ENCODE peak calls at places on chromosomes 4 and X, in eight cellular contexts. I is activated CD8-positive, alpha-beta T cell treated with anti-CD3 and anti-CD28 coated beads, Interleukin-2, amount 10 ng/mL, durations not matched to agents 7 days and 5 days; N is upper lobe of right lung; B is aorta; W is Panc1; H is gastroesophageal sphincter; X is heart left ventricle; O is Right ventricle myocardium inferior. T is an unnamed sample.

GRCh38 chr4:101126044-101126443 is 221.3 kb downstream of the PPP3CA start:
- ATAC-seq in I (no peak), N (no peak), B (no peak), W (no peak), H (no peak), X (no peak), O (no peak), T (no peak)

GRCh38 chr4:153513596-153513995 is 47.4 kb downstream of the TMEM131L start:
- ATAC-seq in I (no peak), N (no peak), B (peak), W (no peak), H (peak), X (no peak), O (no peak), T (no peak)

GRCh38 chr4:179472164-179472563 is 2029.9 kb upstream of the AGA start:
- ATAC-seq in I (no peak), N (no peak), B (no peak), W (no peak), H (no peak), X (no peak), O (no peak), T (no peak)

GRCh38 chr4:168560835-168561210 is 64.0 kb downstream of the PALLD start:
- ATAC-seq in I (no peak), N (no peak), B (no peak), W (no peak), H (no peak), X (no peak), O (no peak), T (no peak)

GRCh38 chr4:152369203-152369902 is 166.5 kb downstream of the FBXW7 start:
- ATAC-seq in I (no peak), N (no peak), B (no peak), W (no peak), H (no peak), X (no peak), O (no peak), T (no peak)

GRCh38 chr4:102836596-102836995 is 9.2 kb upstream of the UBE2D3 start:
- ATAC-seq in I (no peak), N (no peak), B (no peak), W (no peak), H (no peak), X (no peak), O (no peak), T (no peak)

GRCh38 chrX:106510713-106511411 is 100.9 kb upstream of the RADX start:
- ATAC-seq in I (no peak), N (no peak), B (no peak), W (no peak), H (no peak), X (no peak), O (no peak), T (no peak)

GRCh38 chrX:43002526-43003203 is 224.7 kb upstream of the PPP1R2C start:
- ATAC-seq in I (no peak), N (no peak), B (no peak), W (no peak), H (no peak), X (no peak), O (no peak), T (peak)

GRCh38 chr4:73499996-73500765 is 18.6 kb downstream of the AFM start:
- ATAC-seq in I (no peak), N (no peak), B (no peak), W (no peak), H (no peak), X (no peak), O (no peak), T (no peak)

GRCh38 chr4:93776386-93777080 is 52.0 kb upstream of the ATOH1 start:
- ATAC-seq in I (no peak), N (no peak), B (no peak), W (no peak), H (no peak), X (no peak), O (no peak), T (no peak)

GRCh38 chr4:86955888-86956451 is 21.2 kb downstream of the AFF1 start:
- ATAC-seq in I (no peak), N (no peak), B (no peak), W (no peak), H (no peak), X (no peak), O (no peak), T (no peak)

GRCh38 chrX:77953300-77953699 is 16.1 kb downstream of the PGAM4 start:
- ATAC-seq in I (no peak), N (no peak), B (no peak), W (peak), H (no peak), X (no peak), O (no peak), T (no peak)

GRCh38 chr4:1244081-1244977 is 4.6 kb downstream of the CTBP1 start:
- ATAC-seq in I (no peak), N (no peak), B (no peak), W (no peak), H (no peak), X (no peak), O (no peak), T (no peak)

GRCh38 chr4:99430106-99430505 is 5.0 kb downstream of the ADH7 start:
- ATAC-seq in I (no peak), N (no peak), B (no peak), W (no peak), H (no peak), X (no peak), O (no peak), T (no peak)

GRCh38 chrX:99353412-99353811 is 1056.7 kb downstream of the PCDH19 start:
- ATAC-seq in I (no peak), N (no peak), B (no peak), W (no peak), H (no peak), X (no peak), O (no peak), T (no peak)

GRCh38 chrX:100731441-100732281 is at the start of gene SYTL4:
- ATAC-seq in I (no peak), N (peak), B (peak), W (peak), H (peak), X (peak), O (peak), T (no peak)

GRCh38 chr4:75180790-75181776 is 248.2 kb downstream of the PARM1 start:
- ATAC-seq in I (no peak), N (peak), B (no peak), W (peak), H (no peak), X (no peak), O (no peak), T (peak)

GRCh38 chr4:185834088-185834487 is 22.1 kb upstream of the SORBS2 start:
- ATAC-seq in I (no peak), N (no peak), B (no peak), W (no peak), H (no peak), X (no peak), O (no peak), T (no peak)

GRCh38 chrX:101408530-101408836 is 461 bp downstream of the HNRNPH2 start:
- ATAC-seq in I (no peak), N (no peak), B (no peak), W (peak), H (peak), X (peak), O (no peak), T (no peak)

GRCh38 chrX:22110729-22111494 is 78.8 kb downstream of the PHEX start:
- ATAC-seq in I (no peak), N (no peak), B (no peak), W (no peak), H (no peak), X (no peak), O (no peak), T (no peak)

GRCh38 chrX:20149326-20149725 is 7.7 kb upstream of the EIF1AX start:
- ATAC-seq in I (no peak), N (no peak), B (no peak), W (no peak), H (no peak), X (no peak), O (no peak), T (no peak)

GRCh38 chr4:184548321-184548650 is 73.9 kb upstream of the IRF2 start:
- ATAC-seq in I (no peak), N (peak), B (no peak), W (no peak), H (no peak), X (no peak), O (no peak), T (no peak)

GRCh38 chr4:53004497-53005148 is 142.5 kb downstream of the RASL11B start:
- ATAC-seq in I (no peak), N (no peak), B (no peak), W (no peak), H (no peak), X (no peak), O (no peak), T (no peak)

T was measured in stimulated activated memory B cell treated with anti-CD40 and anti-IgM and Interleukin-4, amounts not matched to agents 10 μg/mL and 1 μg/mL and 100 μg/mL, for 72 hours.